ENCODE peak calls at places on chromosomes 11 and 22, in ten cellular contexts. S is stomach, R is transverse colon, Y is GM12878, T is K562, G is prostate gland, F is HCT116, P is breast epithelium, K is H1, J is spleen. A is an unnamed sample.

GRCh38 chr11:125166347-125166841 is 1.8 kb downstream of the PKNOX2 start:
- DNase-seq in S (no peak), R (no peak), Y (no peak), T (no peak), G (no peak), F (no peak), P (no peak), K (no peak), J (no peak), A (no peak)

GRCh38 chr11:44199298-44199697 is 103.8 kb downstream of the EXT2 start:
- DNase-seq in S (no peak), R (no peak), Y (no peak), T (no peak), G (no peak), F (no peak), P (no peak), K (no peak), J (no peak), A (no peak)

GRCh38 chr11:34468209-34468841 is 29.6 kb downstream of the CAT start:
- DNase-seq in S (peak), R (peak), Y (no peak), T (peak), G (peak), F (peak), P (no peak), K (peak), J (no peak), A (no peak)

GRCh38 chr11:64132388-64132771 is 33.5 kb downstream of the MACROD1 start:
- DNase-seq in S (no peak), R (no peak), Y (no peak), T (no peak), G (no peak), F (no peak), P (no peak), K (no peak), J (no peak), A (no peak)

GRCh38 chr22:50247748-50248147 is 2.9 kb upstream of the TUBGCP6 start:
- DNase-seq in S (peak), R (peak), Y (no peak), T (peak), G (no peak), F (peak), P (no peak), K (no peak), J (no peak), A (no peak)

GRCh38 chr11:75450826-75451783 is 18.1 kb upstream of the KLHL35 start:
- DNase-seq in S (no peak), R (no peak), Y (no peak), T (peak), G (no peak), F (no peak), P (no peak), K (no peak), J (no peak), A (no peak)

GRCh38 chr22:30261134-30261533 is 5.5 kb downstream of the OSM start:
- DNase-seq in S (no peak), R (no peak), Y (no peak), T (no peak), G (no peak), F (no peak), P (no peak), K (no peak), J (peak), A (no peak)

GRCh38 chr22:24200616-24201212 is 19.4 kb downstream of the SUSD2 start:
- DNase-seq in S (peak), R (no peak), Y (no peak), T (no peak), G (no peak), F (peak), P (no peak), K (no peak), J (no peak), A (no peak)

GRCh38 chr11:77590194-77590591 is 440 bp downstream of the AQP11 start:
- DNase-seq in S (peak), R (peak), Y (no peak), T (no peak), G (peak), F (no peak), P (no peak), K (no peak), J (no peak), A (peak)

GRCh38 chr22:36417281-36417686 is 29.5 kb upstream of the MYH9 start:
- DNase-seq in S (peak), R (peak), Y (no peak), T (no peak), G (peak), F (no peak), P (peak), K (no peak), J (no peak), A (no peak)

GRCh38 chr22:44550666-44551491 is 52.8 kb upstream of the RTL6 start:
- DNase-seq in S (peak), R (peak), Y (peak), T (no peak), G (peak), F (no peak), P (no peak), K (no peak), J (no peak), A (peak)

GRCh38 chr11:69311767-69312385 is 17.9 kb downstream of the MYEOV start:
- DNase-seq in S (no peak), R (no peak), Y (no peak), T (no peak), G (no peak), F (no peak), P (peak), K (no peak), J (peak), A (peak)

GRCh38 chr11:35427158-35427557 is 7.8 kb upstream of the SLC1A2 start:
- DNase-seq in S (no peak), R (no peak), Y (no peak), T (no peak), G (peak), F (no peak), P (no peak), K (no peak), J (no peak), A (no peak)

GRCh38 chr22:23709107-23709506 is 18.3 kb downstream of the RGL4 start:
- DNase-seq in S (no peak), R (no peak), Y (no peak), T (no peak), G (no peak), F (no peak), P (no peak), K (no peak), J (no peak), A (no peak)

GRCh38 chr11:135037828-135038227 is 625.8 kb upstream of the B3GAT1 start:
- DNase-seq in S (no peak), R (no peak), Y (no peak), T (no peak), G (no peak), F (no peak), P (no peak), K (no peak), J (no peak), A (no peak)

GRCh38 chr11:124900464-124900863 is 2.8 kb upstream of the ROBO4 start:
- DNase-seq in S (no peak), R (no peak), Y (no peak), T (no peak), G (no peak), F (peak), P (no peak), K (no peak), J (no peak), A (no peak)

GRCh38 chr11:75765116-75765515 is 3.5 kb upstream of the DGAT2 start:
- DNase-seq in S (no peak), R (no peak), Y (no peak), T (no peak), G (no peak), F (no peak), P (no peak), K (no peak), J (no peak), A (no peak)

GRCh38 chr11:75214411-75214821 is 26.2 kb upstream of the TPBGL start:
- DNase-seq in S (peak), R (peak), Y (peak), T (peak), G (peak), F (peak), P (peak), K (peak), J (no peak), A (no peak)

GRCh38 chr11:70251583-70252285 is 18.8 kb upstream of the PPFIA1 start:
- DNase-seq in S (no peak), R (no peak), Y (no peak), T (no peak), G (no peak), F (no peak), P (no peak), K (no peak), J (no peak), A (no peak)

GRCh38 chr11:59187587-59187986 is 15.7 kb downstream of the DTX4 start:
- DNase-seq in S (peak), R (peak), Y (no peak), T (no peak), G (no peak), F (no peak), P (no peak), K (no peak), J (no peak), A (peak)

GRCh38 chr22:38788417-38788816 is 5.5 kb downstream of the DNAL4 start:
- DNase-seq in S (peak), R (no peak), Y (no peak), T (no peak), G (no peak), F (no peak), P (no peak), K (no peak), J (no peak), A (no peak)

GRCh38 chr22:17412232-17412631 is 43.0 kb downstream of the CECR2 start:
- DNase-seq in S (no peak), R (no peak), Y (no peak), T (no peak), G (no peak), F (no peak), P (no peak), K (no peak), J (no peak), A (no peak)

GRCh38 chr22:43957871-43958270 is 2.6 kb downstream of the SAMM50 start:
- DNase-seq in S (no peak), R (no peak), Y (no peak), T (no peak), G (no peak), F (no peak), P (no peak), K (no peak), J (no peak), A (no peak)

GRCh38 chr11:87422566-87422965 is 384.8 kb downstream of the TMEM135 start:
- DNase-seq in S (no peak), R (no peak), Y (no peak), T (no peak), G (no peak), F (no peak), P (no peak), K (no peak), J (no peak), A (no peak)

GRCh38 chr11:63478896-63479295 is 12.1 kb downstream of the PLAAT5 start:
- DNase-seq in S (peak), R (peak), Y (peak), T (peak), G (peak), F (peak), P (no peak), K (peak), J (no peak), A (no peak)

GRCh38 chr22:33299245-33299956 is 241.2 kb upstream of the SYN3 start:
- DNase-seq in S (no peak), R (no peak), Y (peak), T (no peak), G (no peak), F (no peak), P (no peak), K (no peak), J (peak), A (no peak)

GRCh38 chr11:1503708-1504104 is 17.1 kb upstream of the MOB2 start:
- DNase-seq in S (peak), R (no peak), Y (no peak), T (no peak), G (peak), F (no peak), P (no peak), K (no peak), J (no peak), A (no peak)

GRCh38 chr11:116696381-116696941 is 76.3 kb downstream of the BUD13 start:
- DNase-seq in S (peak), R (no peak), Y (no peak), T (no peak), G (no peak), F (no peak), P (peak), K (no peak), J (peak), A (peak)

GRCh38 chr11:97610000-97610399 is 1220.2 kb downstream of the JRKL start:
- DNase-seq in S (no peak), R (no peak), Y (no peak), T (peak), G (no peak), F (no peak), P (no peak), K (no peak), J (no peak), A (no peak)

GRCh38 chr11:72352859-72353551 is 81.3 kb downstream of the CLPB start:
- DNase-seq in S (no peak), R (no peak), Y (peak), T (peak), G (peak), F (no peak), P (no peak), K (peak), J (no peak), A (no peak)

GRCh38 chr11:61075891-61076290 is 26.4 kb upstream of the CD5 start:
- DNase-seq in S (peak), R (peak), Y (no peak), T (no peak), G (no peak), F (no peak), P (no peak), K (no peak), J (no peak), A (no peak)

GRCh38 chr22:42179616-42180015 is 49.0 kb upstream of the CYP2D6 start:
- DNase-seq in S (no peak), R (no peak), Y (no peak), T (no peak), G (no peak), F (no peak), P (no peak), K (no peak), J (no peak), A (no peak)

GRCh38 chr11:15826826-15827225 is 529.5 kb downstream of the SOX6 start:
- DNase-seq in S (no peak), R (peak), Y (no peak), T (peak), G (no peak), F (peak), P (no peak), K (peak), J (no peak), A (no peak)

GRCh38 chr11:31822604-31823371 is 11.7 kb upstream of the PAX6 start:
- DNase-seq in S (no peak), R (no peak), Y (no peak), T (no peak), G (no peak), F (no peak), P (no peak), K (no peak), J (no peak), A (no peak)

GRCh38 chr11:746289-747175 is 732 bp upstream of the TALDO1 start:
- DNase-seq in S (no peak), R (no peak), Y (no peak), T (no peak), G (no peak), F (no peak), P (no peak), K (no peak), J (peak), A (no peak)

GRCh38 chr11:133386262-133386661 is 146.0 kb downstream of the OPCML start:
- DNase-seq in S (no peak), R (no peak), Y (no peak), T (no peak), G (no peak), F (no peak), P (no peak), K (no peak), J (no peak), A (no peak)

GRCh38 chr11:102933627-102934026 is 21.9 kb downstream of the MMP13 start:
- DNase-seq in S (no peak), R (no peak), Y (peak), T (no peak), G (no peak), F (no peak), P (no peak), K (no peak), J (no peak), A (no peak)

GRCh38 chr22:32693102-32693501 is 108.4 kb upstream of the TIMP3 start:
- DNase-seq in S (no peak), R (no peak), Y (no peak), T (peak), G (no peak), F (no peak), P (no peak), K (no peak), J (no peak), A (no peak)

GRCh38 chr11:1486054-1486825 is at the start of gene MOB2:
- DNase-seq in S (peak), R (peak), Y (no peak), T (no peak), G (no peak), F (no peak), P (peak), K (no peak), J (peak), A (peak)

DNA sequence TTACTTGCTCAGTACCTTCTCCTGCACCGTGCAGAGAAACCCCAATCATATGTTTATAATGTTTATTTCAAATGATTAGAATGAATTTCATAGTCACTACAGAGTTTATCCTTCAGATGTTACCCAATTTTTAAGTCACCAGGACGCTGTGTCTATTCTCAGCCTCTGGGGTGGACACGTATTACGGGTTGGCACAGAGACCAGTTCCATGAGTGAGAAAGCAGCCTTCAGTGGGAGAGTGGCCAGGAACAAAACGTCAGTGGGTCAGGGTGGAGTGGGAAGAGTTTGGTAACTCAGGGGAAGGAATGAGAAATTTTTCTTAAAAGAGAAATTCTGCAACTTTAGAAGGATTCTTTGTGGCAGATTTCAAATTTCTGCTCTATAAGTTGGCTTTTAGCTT is 77.1 kb upstream of the MTMR2 start:
- DNase-seq in S (peak), R (peak), Y (no peak), T (no peak), G (peak), F (no peak), P (no peak), K (no peak), J (no peak), A (peak)
- TF ChIP-seq POLR2AphosphoS5 in S (peak), R (no peak), Y (no peak), T (no peak), G (peak), F (no peak), P (peak), K (no peak), J (no peak), A (no peak)

GRCh38 chr11:115184901-115185300 is 319.3 kb downstream of the CADM1 start:
- DNase-seq in S (no peak), R (no peak), Y (no peak), T (no peak), G (no peak), F (no peak), P (no peak), K (no peak), J (no peak), A (no peak)
- H3K27ac ChIP-seq in S (no peak), R (no peak), Y (no peak), T (no peak), G (no peak), F (no peak), P (no peak), K (no peak), J (no peak), A (no peak)

DNA sequence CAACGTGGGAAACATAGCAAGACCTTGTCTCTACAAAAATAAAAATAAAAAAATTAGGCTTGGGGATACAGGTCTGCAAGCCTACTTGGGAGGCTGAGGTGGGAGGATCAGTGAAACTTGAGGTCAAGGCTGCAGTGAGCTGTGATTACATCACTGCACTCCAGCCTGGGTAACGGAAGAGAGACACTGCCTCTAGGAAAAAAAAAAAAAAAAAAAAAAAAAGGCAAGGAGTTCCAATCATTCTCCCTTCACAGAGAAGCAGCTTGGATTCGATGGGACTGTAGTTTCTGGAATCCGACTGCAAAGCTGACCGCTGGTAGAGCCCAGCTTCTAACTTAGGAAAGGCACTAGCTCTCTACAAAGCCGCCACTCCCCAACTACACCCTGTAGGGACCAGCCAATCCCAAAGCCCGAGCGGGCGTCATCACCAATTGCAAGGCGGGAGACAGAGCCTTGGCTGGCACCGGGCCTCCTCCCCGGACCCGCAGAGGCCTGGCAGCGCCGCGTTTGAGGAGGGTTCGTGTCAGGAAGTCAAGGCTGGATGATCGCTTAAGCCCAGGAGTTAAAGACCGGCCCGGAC is 699 bp upstream of the DDB2 start:
- DNase-seq in S (peak), R (peak), Y (peak), T (peak), G (peak), F (peak), P (peak), K (peak), J (peak), A (peak)
- TF ChIP-seq POLR2A in S (no peak), R (peak), Y (no peak), T (no peak), G (peak), F (peak), P (peak), K (peak), J (no peak), A (no peak)

GRCh38 chr22:28123989-28124766 is 205.1 kb upstream of the PITPNB start:
- DNase-seq in S (no peak), R (no peak), Y (no peak), T (no peak), G (no peak), F (no peak), P (no peak), K (no peak), J (no peak), A (no peak)

GRCh38 chr22:28132466-28132865 is 213.4 kb upstream of the PITPNB start:
- DNase-seq in S (no peak), R (no peak), Y (no peak), T (no peak), G (no peak), F (no peak), P (no peak), K (no peak), J (no peak), A (no peak)

GRCh38 chr22:28128827-28129226 is 209.8 kb upstream of the PITPNB start:
- DNase-seq in S (no peak), R (no peak), Y (no peak), T (no peak), G (no peak), F (no peak), P (no peak), K (no peak), J (no peak), A (no peak)

DNA sequence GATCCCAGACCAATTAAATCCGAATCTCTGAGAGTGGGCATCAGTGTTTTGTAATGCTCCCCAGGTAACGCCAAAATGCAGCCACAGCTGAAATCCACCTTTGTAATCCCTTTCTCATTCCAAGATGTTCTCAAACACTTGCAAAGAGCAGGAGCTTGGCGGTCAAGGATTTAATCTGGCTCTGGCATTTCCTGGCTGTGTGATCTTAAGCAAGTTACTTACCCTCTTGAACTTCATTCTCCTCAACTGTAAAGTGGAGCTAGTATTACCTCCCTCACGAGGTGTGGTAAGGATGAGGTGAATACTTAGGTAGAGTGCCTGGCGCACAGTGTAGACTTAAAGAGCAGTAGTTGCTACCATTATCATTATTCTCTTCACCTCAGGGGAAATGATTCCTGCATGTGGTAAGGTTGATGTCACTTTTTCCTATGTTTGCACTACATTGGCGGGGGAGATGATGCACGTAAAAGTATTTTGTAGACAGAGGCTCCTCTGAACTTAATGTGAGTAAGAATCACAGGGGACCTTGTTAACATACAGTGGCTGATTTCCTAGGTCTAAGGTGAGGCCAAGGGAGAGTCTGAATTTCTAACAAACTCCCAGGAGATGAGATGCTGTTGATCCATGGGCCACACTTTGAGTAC is 210.4 kb upstream of the PITPNB start:
- DNase-seq in S (no peak), R (no peak), Y (no peak), T (no peak), G (no peak), F (no peak), P (no peak), K (peak), J (no peak), A (no peak)
- TF ChIP-seq POLR2AphosphoS5 in S (no peak), R (no peak), Y (no peak), T (no peak), G (no peak), F (no peak), P (no peak), K (no peak), J (no peak), A (no peak)